ENCODE peak calls at places on chromosomes 12 and 14, in eight cellular contexts. One of them, this sample, is unnamed.

GRCh38 chr14:30443368-30444007 is 115.5 kb upstream of the G2E3 start:
- DNase-seq in ELF-1: no peak
- DNase-seq in GM04503: no peak
- DNase-seq in amniotic epithelial cell: peak; percentile 32
- DNase-seq in GM20000: no peak
- DNase-seq in GM12865: peak; percentile 44
- DNase-seq in T-cell: no peak
- DNase-seq in globus pallidus: peak; percentile 43
- DNase-seq in this sample: peak; percentile 4

GRCh38 chr14:103607039-103607668 is 21.9 kb upstream of the KLC1 start:
- DNase-seq in GM12865: peak; percentile 90
- DNase-seq in globus pallidus: peak; percentile 82
- DNase-seq in amniotic epithelial cell: peak; percentile 74
- DNase-seq in GM04503: peak; percentile 69
- DNase-seq in GM20000: peak; percentile 47
- DNase-seq in T-cell: peak; percentile 49
- DNase-seq in ELF-1: peak; percentile 81
- DNase-seq in this sample: no peak

GRCh38 chr14:68230941-68231717 is 411.6 kb downstream of the RAD51B start:
- DNase-seq in ELF-1: no peak
- DNase-seq in GM04503: no peak
- DNase-seq in amniotic epithelial cell: peak; percentile 34
- DNase-seq in T-cell: no peak
- DNase-seq in GM12865: no peak
- DNase-seq in GM20000: no peak
- DNase-seq in globus pallidus: no peak
- DNase-seq in this sample: peak; percentile 58

GRCh38 chr14:44896275-44897040 is 65.3 kb downstream of the KLHL28 start:
- DNase-seq in GM20000: no peak
- DNase-seq in T-cell: no peak
- DNase-seq in globus pallidus: peak; percentile 19
- DNase-seq in GM12865: peak; percentile 1
- DNase-seq in ELF-1: no peak
- DNase-seq in amniotic epithelial cell: no peak
- DNase-seq in GM04503: no peak
- DNase-seq in this sample: no peak

GRCh38 chr12:71999795-72000194 is 61.1 kb downstream of the TPH2 start:
- DNase-seq in T-cell: no peak
- DNase-seq in globus pallidus: no peak
- DNase-seq in GM04503: no peak
- DNase-seq in GM12865: no peak
- DNase-seq in GM20000: no peak
- DNase-seq in amniotic epithelial cell: no peak
- DNase-seq in ELF-1: no peak
- DNase-seq in this sample: peak; percentile 64

GRCh38 chr14:87992349-87992719 is 648 bp downstream of the GALC start:
- DNase-seq in GM04503: no peak
- DNase-seq in GM20000: peak; percentile 37
- DNase-seq in ELF-1: peak; percentile 56
- DNase-seq in globus pallidus: peak; percentile 54
- DNase-seq in T-cell: no peak
- DNase-seq in GM12865: peak; percentile 30
- DNase-seq in amniotic epithelial cell: peak; percentile 15
- DNase-seq in this sample: no peak

GRCh38 chr14:99725774-99726537 is 41.9 kb downstream of the CYP46A1 start:
- DNase-seq in ELF-1: peak; percentile 69
- DNase-seq in T-cell: no peak
- DNase-seq in GM20000: no peak
- DNase-seq in GM04503: no peak
- DNase-seq in amniotic epithelial cell: no peak
- DNase-seq in globus pallidus: no peak
- DNase-seq in GM12865: no peak
- DNase-seq in this sample: no peak

GRCh38 chr12:90163975-90164374 is 455.3 kb upstream of the ATP2B1 start:
- DNase-seq in GM12865: peak; percentile 13
- DNase-seq in T-cell: no peak
- DNase-seq in amniotic epithelial cell: no peak
- DNase-seq in globus pallidus: no peak
- DNase-seq in GM04503: no peak
- DNase-seq in ELF-1: no peak
- DNase-seq in GM20000: peak; percentile 3
- DNase-seq in this sample: no peak

GRCh38 chr12:65977384-65977783 is 153.1 kb downstream of the HMGA2 start:
- DNase-seq in amniotic epithelial cell: peak; percentile 51
- DNase-seq in T-cell: no peak
- DNase-seq in ELF-1: no peak
- DNase-seq in globus pallidus: no peak
- DNase-seq in GM12865: no peak
- DNase-seq in GM04503: no peak
- DNase-seq in GM20000: no peak
- DNase-seq in this sample: no peak

GRCh38 chr12:110846615-110847566 is at the start of gene CCDC63:
- DNase-seq in GM04503: no peak
- DNase-seq in ELF-1: peak; percentile 77
- DNase-seq in GM20000: peak; percentile 70
- DNase-seq in GM12865: peak; percentile 56
- DNase-seq in T-cell: no peak
- DNase-seq in globus pallidus: peak; percentile 14
- DNase-seq in amniotic epithelial cell: peak; percentile 28
- DNase-seq in this sample: no peak

GRCh38 chr14:31252865-31253264 is 45.3 kb upstream of the HECTD1 start:
- DNase-seq in amniotic epithelial cell: no peak
- DNase-seq in GM20000: no peak
- DNase-seq in GM12865: no peak
- DNase-seq in ELF-1: no peak
- DNase-seq in globus pallidus: no peak
- DNase-seq in T-cell: no peak
- DNase-seq in GM04503: no peak
- DNase-seq in this sample: no peak

GRCh38 chr12:57693659-57694458 is at the start of gene OS9:
- DNase-seq in T-cell: peak; percentile 96
- DNase-seq in globus pallidus: peak; percentile 100
- DNase-seq in amniotic epithelial cell: peak; percentile 100
- DNase-seq in GM20000: peak; percentile 94
- DNase-seq in GM04503: peak; percentile 99
- DNase-seq in ELF-1: peak; percentile 100
- DNase-seq in GM12865: peak; percentile 100
- DNase-seq in this sample: peak; percentile 100

GRCh38 chr12:1527789-1528188 is 66.6 kb downstream of the FBXL14 start:
- DNase-seq in globus pallidus: no peak
- DNase-seq in amniotic epithelial cell: peak; percentile 54
- DNase-seq in GM12865: no peak
- DNase-seq in GM04503: peak; percentile 82
- DNase-seq in ELF-1: no peak
- DNase-seq in T-cell: no peak
- DNase-seq in GM20000: no peak
- DNase-seq in this sample: peak; percentile 56

GRCh38 chr14:54577494-54577893 is 10.6 kb downstream of the SAMD4A start:
- DNase-seq in GM20000: no peak
- DNase-seq in globus pallidus: no peak
- DNase-seq in ELF-1: no peak
- DNase-seq in T-cell: no peak
- DNase-seq in amniotic epithelial cell: no peak
- DNase-seq in GM12865: no peak
- DNase-seq in GM04503: no peak
- DNase-seq in this sample: no peak

GRCh38 chr14:105075364-105076295 is 10.4 kb upstream of the GPR132 start:
- DNase-seq in amniotic epithelial cell: peak; percentile 50
- DNase-seq in GM04503: no peak
- DNase-seq in globus pallidus: peak; percentile 46
- DNase-seq in ELF-1: peak; percentile 38
- DNase-seq in GM20000: peak; percentile 89
- DNase-seq in T-cell: peak; percentile 39
- DNase-seq in GM12865: peak; percentile 54
- DNase-seq in this sample: no peak

GRCh38 chr14:58191763-58192596 is 8.0 kb upstream of the ACTR10 start:
- DNase-seq in GM04503: no peak
- DNase-seq in ELF-1: no peak
- DNase-seq in GM20000: no peak
- DNase-seq in T-cell: no peak
- DNase-seq in globus pallidus: no peak
- DNase-seq in amniotic epithelial cell: no peak
- DNase-seq in GM12865: no peak
- DNase-seq in this sample: no peak

GRCh38 chr12:109735051-109735521 is 21.5 kb downstream of the FAM222A start:
- DNase-seq in amniotic epithelial cell: no peak
- DNase-seq in globus pallidus: no peak
- DNase-seq in GM20000: no peak
- DNase-seq in GM04503: no peak
- DNase-seq in GM12865: no peak
- DNase-seq in T-cell: no peak
- DNase-seq in ELF-1: no peak
- DNase-seq in this sample: no peak

GRCh38 chr14:75989134-75989533 is 3.6 kb downstream of the IFT43 start:
- DNase-seq in GM20000: no peak
- DNase-seq in amniotic epithelial cell: peak; percentile 84
- DNase-seq in GM12865: no peak
- DNase-seq in T-cell: no peak
- DNase-seq in globus pallidus: no peak
- DNase-seq in ELF-1: no peak
- DNase-seq in GM04503: peak; percentile 45
- DNase-seq in this sample: no peak

GRCh38 chr12:64655141-64655540 is 44.8 kb downstream of the RASSF3 start:
- DNase-seq in globus pallidus: no peak
- DNase-seq in GM04503: no peak
- DNase-seq in T-cell: no peak
- DNase-seq in ELF-1: no peak
- DNase-seq in amniotic epithelial cell: peak; percentile 74
- DNase-seq in GM12865: no peak
- DNase-seq in GM20000: no peak
- DNase-seq in this sample: peak; percentile 40

GRCh38 chr14:22026527-22026926 is 352.9 kb upstream of the OR4E1 start:
- DNase-seq in globus pallidus: no peak
- DNase-seq in ELF-1: no peak
- DNase-seq in GM12865: no peak
- DNase-seq in GM04503: no peak
- DNase-seq in amniotic epithelial cell: no peak
- DNase-seq in T-cell: no peak
- DNase-seq in GM20000: no peak
- DNase-seq in this sample: no peak

GRCh38 chr12:6899837-6900519 is 4.6 kb upstream of the LRRC23 start:
- DNase-seq in GM04503: no peak
- DNase-seq in GM20000: no peak
- DNase-seq in GM12865: no peak
- DNase-seq in globus pallidus: peak; percentile 63
- DNase-seq in amniotic epithelial cell: peak; percentile 19
- DNase-seq in ELF-1: no peak
- DNase-seq in T-cell: no peak
- DNase-seq in this sample: no peak

GRCh38 chr12:108115123-108115745 is 13.9 kb upstream of the WSCD2 start:
- DNase-seq in GM12865: no peak
- DNase-seq in ELF-1: no peak
- DNase-seq in T-cell: no peak
- DNase-seq in amniotic epithelial cell: no peak
- DNase-seq in GM04503: no peak
- DNase-seq in GM20000: no peak
- DNase-seq in globus pallidus: no peak
- DNase-seq in this sample: no peak

GRCh38 chr12:1660304-1661187 is 30.3 kb upstream of the ADIPOR2 start:
- DNase-seq in amniotic epithelial cell: peak; percentile 38
- DNase-seq in T-cell: peak; percentile 53
- DNase-seq in globus pallidus: peak; percentile 67
- DNase-seq in GM20000: peak; percentile 6
- DNase-seq in ELF-1: no peak
- DNase-seq in GM12865: peak; percentile 12
- DNase-seq in GM04503: no peak
- DNase-seq in this sample: peak; percentile 91

GRCh38 chr12:113103756-113104450 is 31.7 kb downstream of the RASAL1 start:
- DNase-seq in GM12865: no peak
- DNase-seq in GM20000: peak; percentile 67
- DNase-seq in ELF-1: peak; percentile 84
- DNase-seq in T-cell: peak; percentile 68
- DNase-seq in GM04503: no peak
- DNase-seq in amniotic epithelial cell: no peak
- DNase-seq in globus pallidus: no peak
- DNase-seq in this sample: no peak

GRCh38 chr14:100052819-100053218 is 12.4 kb upstream of the EVL start:
- DNase-seq in amniotic epithelial cell: no peak
- DNase-seq in globus pallidus: no peak
- DNase-seq in GM20000: no peak
- DNase-seq in T-cell: no peak
- DNase-seq in ELF-1: no peak
- DNase-seq in GM12865: no peak
- DNase-seq in GM04503: no peak
- DNase-seq in this sample: no peak

GRCh38 chr12:123886931-123887582 is 85.6 kb downstream of the CCDC92 start:
- DNase-seq in GM12865: no peak
- DNase-seq in GM04503: no peak
- DNase-seq in amniotic epithelial cell: no peak
- DNase-seq in T-cell: no peak
- DNase-seq in ELF-1: no peak
- DNase-seq in GM20000: no peak
- DNase-seq in globus pallidus: no peak
- DNase-seq in this sample: no peak

GRCh38 chr12:46546634-46547273 is 174.2 kb upstream of the SLC38A2 start:
- DNase-seq in amniotic epithelial cell: peak; percentile 74
- DNase-seq in ELF-1: no peak
- DNase-seq in GM12865: peak; percentile 40
- DNase-seq in GM04503: no peak
- DNase-seq in globus pallidus: no peak
- DNase-seq in GM20000: peak; percentile 66
- DNase-seq in T-cell: no peak
- DNase-seq in this sample: peak; percentile 59

GRCh38 chr12:88207921-88208640 is 66.0 kb downstream of the TMTC3 start:
- DNase-seq in amniotic epithelial cell: peak; percentile 84
- DNase-seq in T-cell: no peak
- DNase-seq in GM04503: peak; percentile 67
- DNase-seq in GM12865: no peak
- DNase-seq in ELF-1: no peak
- DNase-seq in globus pallidus: no peak
- DNase-seq in GM20000: no peak
- DNase-seq in this sample: no peak

GRCh38 chr14:94864421-94865195 is 94.7 kb upstream of the GSC start:
- DNase-seq in globus pallidus: no peak
- DNase-seq in amniotic epithelial cell: no peak
- DNase-seq in T-cell: no peak
- DNase-seq in GM04503: no peak
- DNase-seq in ELF-1: peak; percentile 42
- DNase-seq in GM12865: no peak
- DNase-seq in GM20000: no peak
- DNase-seq in this sample: no peak